ENCODE peak calls at places on chromosomes 4 and X, in ten cellular contexts. V, P, S, J, K, D, C, Z, I and U are unnamed samples.
A peak's percentile ranks its signal among the peaks of the same experiment; 100 is the strongest.

GRCh38 chrX:38754102-38754790 is 47.0 kb upstream of the MID1IP1 start:
- DNase-seq in V (no peak), J (no peak), I (peak; percentile 54), D (peak; percentile 61), S (peak; percentile 31), P (peak; percentile 23), C (no peak), Z (no peak), K (peak; percentile 62), U (no peak)

GRCh38 chr4:154623995-154624394 is 11.5 kb upstream of the FGG start:
- DNase-seq in D (no peak), K (no peak), P (no peak), V (no peak), I (no peak), S (no peak), C (no peak), J (no peak), Z (no peak), U (no peak)

GRCh38 chrX:107206697-107207065 is 270 bp downstream of the DNAAF6 start:
- DNase-seq in J (no peak), C (no peak), I (no peak), V (no peak), P (no peak), Z (no peak), S (no peak), D (no peak), K (no peak), U (no peak)

GRCh38 chrX:103919336-103919682 is 43.1 kb upstream of the TMSB15B start:
- DNase-seq in I (peak; percentile 10), K (no peak), V (no peak), S (peak; percentile 10), P (peak; percentile 44), C (no peak), D (peak; percentile 68), J (no peak), Z (no peak), U (no peak)

GRCh38 chr4:7103031-7103598 is 35.3 kb upstream of the GRPEL1 start:
- DNase-seq in D (peak; percentile 90), K (no peak), C (peak; percentile 93), V (peak; percentile 94), S (peak; percentile 93), I (peak; percentile 96), Z (peak; percentile 90), J (peak; percentile 96), P (peak; percentile 41), U (peak; percentile 93)

GRCh38 chr4:41505161-41505653 is 32.8 kb upstream of the LIMCH1 start:
- DNase-seq in S (peak; percentile 68), D (peak; percentile 46), J (peak; percentile 57), I (no peak), C (peak; percentile 80), K (peak; percentile 30), P (peak; percentile 80), V (no peak), Z (no peak), U (no peak)

GRCh38 chr4:139243448-139244365 is 36.3 kb downstream of the MGARP start:
- DNase-seq in V (no peak), K (peak; percentile 72), Z (no peak), J (no peak), C (peak; percentile 57), S (no peak), I (no peak), P (peak; percentile 99), D (peak; percentile 95), U (no peak)

GRCh38 chrX:789096-789495 is 158.5 kb downstream of the SHOX start:
- DNase-seq in Z (no peak), I (no peak), P (no peak), S (no peak), C (no peak), J (no peak), V (no peak), K (no peak), D (no peak), U (no peak)

GRCh38 chr4:163866728-163867313 is 372.3 kb downstream of the TMA16 start:
- DNase-seq in I (no peak), K (no peak), C (no peak), V (no peak), S (no peak), D (no peak), P (peak; percentile 72), Z (no peak), J (no peak), U (no peak)

GRCh38 chr4:164977243-164978164 is at the start of gene TRIM61:
- DNase-seq in D (no peak), V (no peak), P (peak; percentile 15), J (peak; percentile 58), I (peak; percentile 22), C (peak; percentile 53), S (peak; percentile 89), Z (peak; percentile 62), K (no peak), U (peak; percentile 74)

GRCh38 chrX:93868289-93868985 is 194.4 kb downstream of the FAM133A start:
- DNase-seq in D (no peak), K (peak; percentile 15), P (no peak), J (no peak), I (no peak), V (no peak), S (no peak), C (no peak), Z (no peak), U (no peak)

GRCh38 chrX:140664939-140665338 is 44.6 kb upstream of the LINC00632 start:
- DNase-seq in J (no peak), P (peak; percentile 10), D (peak; percentile 48), S (no peak), C (no peak), I (no peak), K (no peak), Z (no peak), V (no peak), U (no peak)

GRCh38 chrX:13507893-13508292 is 61.5 kb upstream of the EGFL6 start:
- DNase-seq in I (no peak), P (no peak), J (no peak), S (no peak), V (no peak), K (no peak), C (no peak), D (no peak), Z (no peak), U (no peak)

GRCh38 chr4:157763490-157763889 is 409.3 kb downstream of the GASK1B start:
- DNase-seq in S (no peak), D (no peak), J (no peak), K (no peak), C (no peak), P (no peak), Z (no peak), I (no peak), V (no peak), U (no peak)

GRCh38 chr4:145865274-145865941 is 73.2 kb downstream of the ZNF827 start:
- DNase-seq in I (no peak), D (no peak), K (no peak), P (no peak), C (no peak), J (no peak), S (no peak), Z (no peak), V (no peak), U (no peak)

GRCh38 chr4:20838476-20838875 is 138.2 kb downstream of the PACRGL start:
- DNase-seq in J (no peak), K (peak; percentile 70), Z (no peak), C (no peak), V (no peak), P (no peak), D (no peak), I (no peak), S (no peak), U (no peak)

GRCh38 chr4:153438916-153439756 is 27.0 kb upstream of the TMEM131L start:
- DNase-seq in P (no peak), I (no peak), S (no peak), Z (no peak), K (no peak), J (no peak), C (no peak), D (no peak), V (no peak), U (no peak)

GRCh38 chr4:153440475-153440874 is 25.7 kb upstream of the TMEM131L start:
- DNase-seq in J (no peak), K (no peak), C (no peak), V (no peak), S (no peak), I (no peak), Z (no peak), D (no peak), P (no peak), U (no peak)

GRCh38 chr4:153434190-153434589 is 32.0 kb upstream of the TMEM131L start:
- DNase-seq in Z (no peak), P (no peak), S (no peak), K (no peak), I (no peak), J (no peak), C (no peak), D (no peak), V (no peak), U (no peak)

GRCh38 chr4:153439831-153440230 is 26.3 kb upstream of the TMEM131L start:
- DNase-seq in J (no peak), C (no peak), Z (no peak), D (no peak), P (no peak), S (no peak), K (no peak), I (no peak), V (no peak), U (no peak)
- H3K4me1 ChIP-seq in J (peaks cover 5% of the 10 kb centered on the region), C (no peaks in the 10 kb centered on the region), Z (no peaks in the 10 kb centered on the region), D (no peaks in the 10 kb centered on the region), P (no peaks in the 10 kb centered on the region), S (no peaks in the 10 kb centered on the region), K (no peaks in the 10 kb centered on the region), I (no peaks in the 10 kb centered on the region), V (no peaks in the 10 kb centered on the region), U (no peaks in the 10 kb centered on the region)

GRCh38 chrX:11499076-11500044 is 166.4 kb downstream of the ARHGAP6 start:
- DNase-seq in V (no peak), P (peak; percentile 75), J (no peak), S (no peak), I (no peak), K (peak; percentile 42), Z (no peak), D (peak; percentile 56), C (no peak), U (no peak)
- H3K4me1 ChIP-seq in V (no peaks in the 10 kb centered on the region), P (no peaks in the 10 kb centered on the region), J (peaks cover 4% of the 10 kb centered on the region), S (no peaks in the 10 kb centered on the region), I (no peaks in the 10 kb centered on the region), K (no peaks in the 10 kb centered on the region), Z (no peaks in the 10 kb centered on the region), D (peaks cover 10% of the 10 kb centered on the region), C (no peaks in the 10 kb centered on the region), U (no peaks in the 10 kb centered on the region)

GRCh38 chr4:38068107-38068506 is 107.9 kb downstream of the PTTG2 start:
- DNase-seq in I (no peak), D (no peak), J (no peak), S (no peak), C (no peak), P (no peak), Z (no peak), V (no peak), K (peak; percentile 32), U (no peak)
- H3K4me1 ChIP-seq in I (peaks cover 4% of the 10 kb centered on the region), D (peaks cover 14% of the 10 kb centered on the region), J (no peaks in the 10 kb centered on the region), S (peaks cover 10% of the 10 kb centered on the region), C (no peaks in the 10 kb centered on the region), P (peaks cover 4% of the 10 kb centered on the region), Z (no peaks in the 10 kb centered on the region), V (peaks cover 23% of the 10 kb centered on the region), K (peaks cover 10% of the 10 kb centered on the region), U (peaks cover 62% of the 10 kb centered on the region)

DNA sequence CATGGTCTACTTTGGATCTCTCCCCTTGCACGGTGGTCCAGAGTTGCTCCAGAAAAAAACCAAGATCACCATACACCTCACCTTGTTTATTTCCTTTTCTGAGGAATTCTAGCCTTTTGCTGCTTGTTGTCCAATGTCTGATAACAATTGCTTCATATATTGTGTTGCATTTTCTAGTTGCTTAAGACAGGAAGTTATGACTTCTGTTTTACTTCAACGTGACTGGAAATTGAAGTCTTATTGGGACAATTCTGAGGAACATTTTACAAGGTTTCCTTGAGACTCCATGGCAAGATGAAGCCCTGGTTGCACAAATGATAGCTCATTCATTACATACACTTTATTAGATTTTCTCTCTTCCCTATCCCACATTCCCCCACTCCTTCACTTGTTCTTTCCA is 5.2 kb downstream of the CXCL1 start:
- DNase-seq in Z (no peak), V (no peak), K (no peak), P (no peak), D (no peak), I (no peak), C (no peak), J (no peak), S (no peak), U (no peak)
- H3K4me1 ChIP-seq in Z (peaks cover 2% of the 10 kb centered on the region), V (peaks cover 5% of the 10 kb centered on the region), K (peaks cover 26% of the 10 kb centered on the region), P (no peaks in the 10 kb centered on the region), D (peaks cover 9% of the 10 kb centered on the region), I (no peaks in the 10 kb centered on the region), C (no peaks in the 10 kb centered on the region), J (no peaks in the 10 kb centered on the region), S (no peaks in the 10 kb centered on the region), U (peaks cover 5% of the 10 kb centered on the region)